ENCODE peak calls at places on chromosomes 16 and 17, in six cellular contexts. Z is RWPE1, C is DND-41, L is astrocyte, B is mammary epithelial cell, H is A549. S is an unnamed sample.

GRCh38 chr17:3983945-3984484 is 19.8 kb upstream of the ATP2A3 start:
- DNase-seq in L (no peak), H (no peak), C (peak), B (no peak), Z (no peak), S (no peak)

GRCh38 chr16:15586716-15587115 is 56.2 kb downstream of the MARF1 start:
- DNase-seq in B (no peak), C (no peak), H (no peak), L (no peak), Z (no peak), S (no peak)

GRCh38 chr17:56913000-56913866 is 616 bp downstream of the TRIM25 start:
- DNase-seq in L (no peak), H (no peak), Z (no peak), C (no peak), B (no peak), S (no peak)

GRCh38 chr17:63701477-63702222 is 1.7 kb upstream of the LIMD2 start:
- DNase-seq in Z (no peak), B (no peak), C (peak), L (no peak), H (no peak), S (no peak)

GRCh38 chr17:67246648-67247415 is 1.8 kb upstream of the HELZ start:
- DNase-seq in C (no peak), L (peak), B (peak), H (peak), Z (peak), S (no peak)

GRCh38 chr16:11624645-11625607 is 38.2 kb upstream of the LITAF start:
- DNase-seq in B (no peak), Z (no peak), C (no peak), L (no peak), H (no peak), S (no peak)

GRCh38 chr17:31093866-31094599 is 744 bp upstream of the NF1 start:
- DNase-seq in L (no peak), B (no peak), C (no peak), Z (no peak), H (no peak), S (no peak)

GRCh38 chr16:73066927-73067670 is 19.2 kb upstream of the ZFHX3 start:
- DNase-seq in H (no peak), C (no peak), B (no peak), L (no peak), Z (no peak), S (no peak)

GRCh38 chr16:89185062-89185751 is 13.7 kb downstream of the CDH15 start:
- DNase-seq in C (peak), Z (no peak), L (no peak), B (no peak), H (no peak), S (no peak)

GRCh38 chr17:10932938-10933337 is 95.1 kb upstream of the PIRT start:
- DNase-seq in C (no peak), H (no peak), B (no peak), Z (no peak), L (no peak), S (no peak)

GRCh38 chr17:48830840-48831548 is at the start of gene CALCOCO2:
- DNase-seq in B (peak), C (peak), L (peak), Z (peak), H (peak), S (peak)

DNA sequence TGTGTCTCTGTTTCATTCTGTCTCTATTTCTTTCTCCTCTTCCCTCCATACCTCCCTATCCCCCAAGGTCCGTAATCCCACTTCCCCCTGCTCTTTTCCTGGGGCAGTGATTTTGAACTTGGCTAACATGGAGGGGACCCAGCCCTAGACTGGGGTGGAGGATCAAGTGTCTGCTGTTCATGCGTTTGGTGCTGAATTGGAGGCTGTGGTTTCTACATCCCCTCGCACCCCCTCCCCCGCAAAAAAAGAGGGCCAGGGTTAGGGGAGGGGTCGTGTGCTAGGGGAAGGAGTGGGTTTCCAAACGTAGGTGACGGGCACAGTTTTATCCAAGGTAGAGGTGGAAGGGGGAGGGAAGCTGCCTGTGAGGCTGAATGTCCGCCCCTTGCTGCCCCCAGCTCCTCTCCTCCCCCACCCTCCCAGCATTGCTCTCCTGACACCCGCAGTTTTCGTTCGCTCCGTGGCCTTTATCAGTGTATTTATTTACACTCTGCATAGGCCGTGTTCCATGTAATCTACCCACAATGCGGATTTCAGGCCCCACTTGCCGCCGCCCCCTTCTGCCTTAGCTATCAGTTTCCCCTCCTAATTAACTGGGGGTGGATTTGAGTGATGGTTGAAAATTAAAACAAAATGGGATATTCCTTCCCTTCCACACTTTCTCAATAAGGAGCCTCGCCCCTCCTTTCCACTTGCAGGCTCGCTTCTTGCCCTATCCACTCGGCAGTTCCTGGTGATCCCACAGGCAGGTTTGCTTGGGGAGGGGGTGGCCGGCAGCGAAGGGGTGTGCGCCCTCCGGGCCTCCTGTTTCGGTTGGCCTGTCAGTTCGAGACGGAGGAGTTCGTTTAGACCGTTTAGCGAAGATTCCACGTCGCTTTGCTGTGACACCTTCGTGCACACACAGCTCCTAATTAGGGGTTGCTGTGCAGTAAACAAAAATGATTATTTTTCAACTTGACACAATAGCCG is 2.0 kb downstream of the GNAO1 start:
- DNase-seq in Z (no peak), C (peak), L (no peak), B (no peak), H (no peak), S (no peak)
- H3K27ac ChIP-seq in Z (no peak), C (no peak), L (no peak), B (no peak), H (no peak), S (no peak)

DNA sequence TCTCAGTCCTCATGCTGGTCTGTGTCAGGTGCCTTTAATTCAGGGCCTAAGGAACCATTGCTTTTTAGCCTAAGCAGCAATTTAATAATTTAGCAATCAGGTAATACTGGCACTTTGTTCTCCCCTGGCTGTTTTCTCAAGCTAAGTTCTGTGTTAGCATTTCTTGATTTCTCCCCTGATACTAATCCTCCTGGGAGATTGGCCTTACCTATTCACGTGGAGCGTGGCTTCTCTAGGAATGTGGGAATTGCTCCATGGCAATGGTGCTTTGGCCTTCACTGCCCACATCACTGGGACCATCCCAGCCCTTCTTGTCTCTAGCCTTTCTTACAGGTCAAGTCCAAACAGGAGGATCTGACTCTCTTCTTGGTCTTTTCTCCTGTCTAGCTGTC is 55.7 kb downstream of the ZNRF1 start:
- DNase-seq in C (no peak), Z (no peak), L (no peak), H (no peak), B (no peak), S (no peak)
- H3K27ac ChIP-seq in C (peak), Z (no peak), L (no peak), H (peak), B (no peak), S (no peak)

DNA sequence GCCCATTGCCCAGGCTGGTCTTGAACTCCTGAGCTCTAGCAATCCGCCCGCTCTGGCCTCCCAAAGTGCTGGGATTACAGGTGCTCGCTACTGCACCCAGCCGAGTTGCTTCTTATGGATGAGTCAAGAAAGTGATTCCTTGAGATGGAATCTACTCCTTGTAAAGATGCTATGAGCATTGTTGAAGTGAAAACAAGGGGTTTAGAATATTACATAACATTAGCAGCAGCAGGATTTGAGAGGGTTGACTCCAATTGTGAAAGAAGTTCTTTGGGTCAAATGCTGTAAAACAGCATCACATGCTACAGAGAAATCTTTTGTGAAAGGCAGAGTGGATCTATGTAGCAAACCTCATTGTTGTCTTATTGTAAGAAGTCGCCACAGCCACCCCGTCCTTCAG is 72.7 kb downstream of the NT5M start:
- DNase-seq in H (no peak), Z (no peak), L (no peak), B (no peak), C (no peak), S (peak)
- H3K27ac ChIP-seq in H (no peak), Z (no peak), L (no peak), B (no peak), C (no peak), S (peak)

GRCh38 chr16:58249388-58249779 is 45.4 kb downstream of the PRSS54 start:
- DNase-seq in L (no peak), H (no peak), C (no peak), Z (no peak), B (no peak), S (no peak)
- H3K27ac ChIP-seq in L (no peak), H (peak), C (no peak), Z (peak), B (no peak), S (no peak)

DNA sequence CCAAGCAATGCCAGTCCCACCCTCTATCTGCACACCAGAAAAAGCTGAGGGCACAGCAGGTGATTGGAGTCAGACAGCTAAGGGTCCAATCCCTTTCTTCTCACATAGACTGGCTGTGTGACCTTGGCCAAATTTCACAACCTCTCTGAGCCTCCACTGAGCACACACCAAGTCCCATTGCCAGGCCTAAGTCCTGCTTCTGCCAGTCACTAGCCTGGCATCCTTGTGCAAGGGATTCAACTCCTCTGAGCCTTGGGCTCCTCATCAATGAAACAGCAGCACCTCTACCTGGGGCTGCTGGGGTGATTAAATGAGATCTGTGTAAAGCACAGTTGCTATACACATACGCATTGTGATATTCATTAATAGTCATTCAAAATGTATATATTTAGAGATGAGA is 15.5 kb upstream of the TLCD3B start:
- DNase-seq in L (no peak), B (no peak), H (no peak), C (no peak), Z (no peak), S (no peak)
- H3K27ac ChIP-seq in L (no peak), B (no peak), H (no peak), C (no peak), Z (no peak), S (no peak)

GRCh38 chr17:2562162-2562858 is 31.1 kb upstream of the PAFAH1B1 start:
- DNase-seq in C (no peak), Z (no peak), H (no peak), L (no peak), B (no peak), S (no peak)
- H3K27ac ChIP-seq in C (no peak), Z (peak), H (no peak), L (no peak), B (peak), S (no peak)

DNA sequence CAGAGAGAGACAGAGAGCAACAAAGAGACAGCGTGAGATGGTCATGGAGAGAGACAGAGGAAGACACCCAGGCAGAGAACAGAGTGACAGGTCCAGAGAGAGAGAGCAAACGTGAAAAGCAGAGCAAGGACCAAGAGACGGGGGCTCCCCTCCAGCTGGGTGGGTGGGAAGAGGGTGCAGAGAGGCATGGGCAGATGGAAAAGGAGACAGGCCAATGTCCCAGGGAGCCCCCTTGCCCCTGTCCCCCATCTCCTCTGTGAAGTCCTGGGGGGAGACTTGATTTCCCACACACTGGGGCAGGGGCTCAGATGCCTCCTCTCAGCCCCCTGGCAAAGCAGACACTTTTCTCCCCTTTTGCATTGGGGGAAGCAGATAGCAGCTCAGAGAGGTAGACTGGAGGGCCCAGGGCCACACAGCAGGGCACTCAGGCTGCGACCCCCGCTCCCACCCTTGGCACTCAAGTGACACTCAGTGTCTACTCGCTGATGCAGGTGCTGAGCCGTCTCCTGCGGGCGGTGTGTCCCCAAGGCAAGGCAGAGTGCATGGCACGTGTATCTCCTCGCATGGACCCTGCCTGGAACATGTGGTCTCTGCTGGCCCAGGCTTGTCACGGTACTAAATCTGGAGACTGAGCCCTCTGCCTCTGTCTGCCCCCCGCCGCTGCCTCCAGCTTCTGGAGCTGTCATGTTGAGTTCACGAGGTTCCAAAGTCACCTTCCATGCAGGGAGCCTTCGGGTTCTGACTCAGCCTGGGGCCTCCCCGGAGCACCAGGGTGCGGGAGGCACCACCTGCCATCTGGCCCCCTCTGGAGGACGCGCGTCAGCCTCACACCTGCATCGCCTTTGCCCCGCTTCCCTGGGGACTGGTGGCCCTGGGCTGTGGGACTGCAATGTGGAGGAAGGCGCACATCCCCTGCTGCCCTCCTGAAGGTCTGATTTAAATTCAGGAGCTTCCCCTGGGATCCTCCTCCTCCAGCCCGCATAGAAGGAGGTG is 215.9 kb upstream of the GSE1 start:
- DNase-seq in Z (peak), B (no peak), L (no peak), H (no peak), C (peak), S (no peak)
- H3K27ac ChIP-seq in Z (peak), B (peak), L (no peak), H (peak), C (no peak), S (no peak)

GRCh38 chr16:19356024-19356952 is 61.4 kb upstream of the TMC5 start:
- DNase-seq in Z (no peak), H (no peak), L (no peak), B (no peak), C (no peak), S (no peak)
- H3K27ac ChIP-seq in Z (no peak), H (no peak), L (no peak), B (no peak), C (no peak), S (no peak)

GRCh38 chr17:7561589-7562207 is at the start of gene SENP3:
- DNase-seq in Z (peak), B (peak), C (peak), L (peak), H (peak), S (peak)
- H3K27ac ChIP-seq in Z (peak), B (peak), C (peak), L (peak), H (peak), S (peak)

GRCh38 chr17:62062936-62063335 is 2.1 kb downstream of the MED13 start:
- DNase-seq in B (no peak), L (no peak), C (peak), H (no peak), Z (no peak), S (no peak)
- H3K27ac ChIP-seq in B (peak), L (peak), C (peak), H (no peak), Z (no peak), S (no peak)